ENCODE peak calls at places on chromosome 6, in four cellular contexts. One of them, this sample, is unnamed.

GRCh38 chr6:88616380-88616779 is 347.0 kb downstream of the RNGTT start:
- DNase-seq in thyroid gland: no peak
- DNase-seq in uterus: no peak
- DNase-seq in lower lobe of right lung: no peak
- DNase-seq in this sample: no peak

GRCh38 chr6:159866286-159867247 is 24.2 kb upstream of the MAS1 start:
- DNase-seq in thyroid gland: no peak
- DNase-seq in uterus: no peak
- DNase-seq in lower lobe of right lung: no peak
- DNase-seq in this sample: no peak

GRCh38 chr6:21121737-21122136 is 471.8 kb upstream of the SOX4 start:
- DNase-seq in thyroid gland: no peak
- DNase-seq in uterus: no peak
- DNase-seq in lower lobe of right lung: no peak
- DNase-seq in this sample: no peak

GRCh38 chr6:21885532-21886089 is 292.1 kb downstream of the SOX4 start:
- DNase-seq in thyroid gland: peak; percentile 3
- DNase-seq in uterus: peak; percentile 45
- DNase-seq in lower lobe of right lung: no peak
- DNase-seq in this sample: peak; percentile 22

GRCh38 chr6:139905404-139906052 is 531.1 kb upstream of the CITED2 start:
- DNase-seq in thyroid gland: no peak
- DNase-seq in uterus: no peak
- DNase-seq in lower lobe of right lung: no peak
- DNase-seq in this sample: no peak

GRCh38 chr6:123802697-123803455 is 789 bp upstream of the NKAIN2 start:
- DNase-seq in thyroid gland: peak; percentile 89
- DNase-seq in uterus: peak; percentile 23
- DNase-seq in lower lobe of right lung: peak; percentile 83
- DNase-seq in this sample: peak; percentile 82

GRCh38 chr6:83920017-83920416 is 60.5 kb downstream of the CYB5R4 start:
- DNase-seq in thyroid gland: no peak
- DNase-seq in uterus: no peak
- DNase-seq in lower lobe of right lung: no peak
- DNase-seq in this sample: no peak

GRCh38 chr6:118743744-118744143 is 92.4 kb upstream of the CEP85L start:
- DNase-seq in thyroid gland: no peak
- DNase-seq in uterus: no peak
- DNase-seq in lower lobe of right lung: no peak
- DNase-seq in this sample: no peak

GRCh38 chr6:155415953-155416352 is 39.7 kb downstream of the NOX3 start:
- DNase-seq in thyroid gland: no peak
- DNase-seq in uterus: no peak
- DNase-seq in lower lobe of right lung: no peak
- DNase-seq in this sample: no peak

GRCh38 chr6:29926081-29926794 is 16.1 kb upstream of the HLA-A start:
- DNase-seq in thyroid gland: no peak
- DNase-seq in uterus: peak; percentile 25
- DNase-seq in lower lobe of right lung: no peak
- DNase-seq in this sample: no peak

GRCh38 chr6:18266524-18266908 is 2.2 kb upstream of the DEK start:
- DNase-seq in thyroid gland: no peak
- DNase-seq in uterus: no peak
- DNase-seq in lower lobe of right lung: no peak
- DNase-seq in this sample: no peak

DNA sequence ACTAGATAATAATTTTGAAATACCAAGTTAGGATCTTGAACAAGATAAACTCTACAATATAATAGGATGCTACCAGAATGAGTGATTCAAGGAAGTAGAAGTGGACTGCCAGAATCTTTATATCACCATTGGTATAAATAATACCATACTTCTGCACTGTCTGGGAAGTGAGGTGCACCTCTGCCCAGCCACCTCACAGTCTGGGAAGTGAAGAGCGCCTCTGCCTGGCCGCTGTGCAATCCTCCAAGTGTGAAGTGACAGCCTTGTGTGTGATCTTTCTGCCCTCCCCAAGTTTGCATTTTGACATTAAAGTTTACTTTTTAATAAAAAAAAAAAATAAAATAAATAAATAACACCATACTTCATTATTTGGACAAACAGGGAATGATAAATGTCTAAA is 18.8 kb downstream of the LATS1 start:
- DNase-seq in thyroid gland: no peak
- DNase-seq in uterus: no peak
- DNase-seq in lower lobe of right lung: no peak
- DNase-seq in this sample: no peak
- TF ChIP-seq CTCF in thyroid gland: no peak
- TF ChIP-seq CTCF in uterus: no peak
- TF ChIP-seq CTCF in lower lobe of right lung: no peak
- TF ChIP-seq CTCF in this sample: no peak

DNA sequence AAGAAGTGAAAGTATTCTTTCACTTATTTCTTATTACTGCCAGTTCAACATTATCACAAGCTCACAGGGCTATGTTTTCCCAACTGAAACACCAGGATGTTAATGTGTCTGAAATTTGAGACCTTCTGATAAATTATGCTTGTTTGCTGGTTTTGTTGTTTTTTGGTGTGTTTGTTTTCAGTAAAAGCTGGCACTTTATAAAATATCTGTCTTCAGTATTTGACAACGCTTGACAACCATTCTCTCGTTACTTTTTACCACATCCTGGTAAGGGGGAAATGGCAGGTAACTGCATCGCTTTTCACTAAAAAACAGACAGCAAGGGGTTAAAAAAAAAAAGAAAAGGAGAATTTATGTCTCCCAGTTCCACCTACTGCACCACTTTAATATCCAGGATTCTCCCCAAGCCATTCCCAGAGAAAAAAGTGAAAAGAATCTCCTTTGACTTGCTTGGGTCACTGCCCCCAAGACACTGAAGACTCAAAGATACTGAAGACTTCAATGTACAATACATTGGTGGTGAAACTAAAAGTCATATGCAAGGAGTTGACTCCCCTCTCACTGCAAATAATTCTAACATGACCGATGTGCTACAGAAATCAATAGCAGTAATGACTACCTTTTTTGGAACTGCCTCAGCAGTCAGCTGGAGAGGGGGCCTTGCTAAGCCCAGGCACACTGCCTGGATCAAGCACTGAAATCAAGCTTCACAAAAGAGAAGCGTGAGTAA is 88.9 kb downstream of the HIVEP2 start:
- DNase-seq in thyroid gland: no peak
- DNase-seq in uterus: no peak
- DNase-seq in lower lobe of right lung: no peak
- DNase-seq in this sample: no peak
- H3K4me1 ChIP-seq in thyroid gland: no peaks in the 10 kb centered on the region
- H3K4me1 ChIP-seq in uterus: no peaks in the 10 kb centered on the region
- H3K4me1 ChIP-seq in lower lobe of right lung: peaks cover 16% of the 10 kb centered on the region
- H3K4me1 ChIP-seq in this sample: peaks cover 8% of the 10 kb centered on the region

DNA sequence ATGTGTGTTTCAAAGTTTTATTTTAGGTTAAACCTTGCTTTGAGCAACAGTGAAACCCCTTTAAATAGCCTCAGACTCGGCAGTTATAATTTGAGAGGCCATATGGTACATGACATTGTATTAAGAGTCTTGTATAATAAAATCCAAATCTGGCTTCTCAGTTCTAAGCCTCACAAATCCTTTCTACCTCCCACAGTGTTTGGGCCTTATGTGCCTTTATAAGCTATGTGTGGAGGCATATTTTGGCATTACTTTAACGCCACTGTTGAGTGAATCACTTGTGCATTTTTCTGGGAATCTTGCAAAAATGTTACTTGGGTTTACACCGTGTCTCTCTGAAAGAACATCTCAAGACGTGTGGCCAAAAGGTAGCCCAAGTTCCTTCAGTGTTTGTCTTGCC is 152.4 kb downstream of the COL9A1 start:
- DNase-seq in thyroid gland: no peak
- DNase-seq in uterus: no peak
- DNase-seq in lower lobe of right lung: no peak
- DNase-seq in this sample: no peak
- H3K4me3 ChIP-seq in thyroid gland: no peak overlapping the region
- H3K4me3 ChIP-seq in uterus: no peak overlapping the region
- H3K4me3 ChIP-seq in lower lobe of right lung: no peak overlapping the region
- H3K4me3 ChIP-seq in this sample: no peak overlapping the region

DNA sequence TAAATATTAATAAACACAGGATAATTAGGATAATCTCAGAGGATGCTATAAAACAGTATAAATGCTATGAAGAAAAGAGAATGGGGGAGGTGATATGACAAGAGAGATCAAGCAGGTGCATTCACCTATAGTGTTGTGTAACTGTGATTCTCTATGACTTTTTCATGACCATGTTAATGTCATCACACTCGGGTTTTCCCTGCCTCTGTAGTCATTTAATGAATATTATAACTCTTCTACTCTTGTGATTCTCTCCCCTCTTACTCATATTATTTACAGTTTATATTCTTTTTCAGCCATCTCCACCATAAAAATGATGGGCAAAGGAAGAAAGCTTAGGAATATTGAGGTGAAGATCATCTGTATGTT is 106.9 kb upstream of the SGK1 start:
- DNase-seq in thyroid gland: no peak
- DNase-seq in uterus: no peak
- DNase-seq in lower lobe of right lung: no peak
- DNase-seq in this sample: no peak
- TF ChIP-seq CTCF in thyroid gland: no peak
- TF ChIP-seq CTCF in uterus: no peak
- TF ChIP-seq CTCF in lower lobe of right lung: no peak
- TF ChIP-seq CTCF in this sample: no peak

GRCh38 chr6:52543262-52543661 is 33.6 kb downstream of the TRAM2 start:
- DNase-seq in thyroid gland: no peak
- DNase-seq in uterus: no peak
- DNase-seq in lower lobe of right lung: no peak
- DNase-seq in this sample: no peak
- H3K4me1 ChIP-seq in thyroid gland: peaks cover 12% of the 10 kb centered on the region
- H3K4me1 ChIP-seq in uterus: peaks cover 3% of the 10 kb centered on the region
- H3K4me1 ChIP-seq in lower lobe of right lung: peaks cover 68% of the 10 kb centered on the region
- H3K4me1 ChIP-seq in this sample: peaks cover 24% of the 10 kb centered on the region

GRCh38 chr6:1313364-1313754 is 1.5 kb downstream of the FOXQ1 start:
- DNase-seq in thyroid gland: peak; percentile 19
- DNase-seq in uterus: no peak
- DNase-seq in lower lobe of right lung: no peak
- DNase-seq in this sample: no peak

GRCh38 chr6:1315560-1316386 is 3.9 kb downstream of the FOXQ1 start:
- DNase-seq in thyroid gland: no peak
- DNase-seq in uterus: no peak
- DNase-seq in lower lobe of right lung: no peak
- DNase-seq in this sample: no peak

GRCh38 chr6:1313755-1314503 is 2.0 kb downstream of the FOXQ1 start:
- DNase-seq in thyroid gland: peak; percentile 74
- DNase-seq in uterus: no peak
- DNase-seq in lower lobe of right lung: peak; percentile 73
- DNase-seq in this sample: no peak

GRCh38 chr6:1315201-1315559 is 3.3 kb downstream of the FOXQ1 start:
- DNase-seq in thyroid gland: no peak
- DNase-seq in uterus: no peak
- DNase-seq in lower lobe of right lung: no peak
- DNase-seq in this sample: no peak

GRCh38 chr6:1314617-1315016 is 2.7 kb downstream of the FOXQ1 start:
- DNase-seq in thyroid gland: no peak
- DNase-seq in uterus: no peak
- DNase-seq in lower lobe of right lung: no peak
- DNase-seq in this sample: no peak
- H3K4me3 ChIP-seq in thyroid gland: no peak overlapping the region
- H3K4me3 ChIP-seq in uterus: no peak overlapping the region
- H3K4me3 ChIP-seq in lower lobe of right lung: peak overlapping the region; percentile 50
- H3K4me3 ChIP-seq in this sample: no peak overlapping the region

DNA sequence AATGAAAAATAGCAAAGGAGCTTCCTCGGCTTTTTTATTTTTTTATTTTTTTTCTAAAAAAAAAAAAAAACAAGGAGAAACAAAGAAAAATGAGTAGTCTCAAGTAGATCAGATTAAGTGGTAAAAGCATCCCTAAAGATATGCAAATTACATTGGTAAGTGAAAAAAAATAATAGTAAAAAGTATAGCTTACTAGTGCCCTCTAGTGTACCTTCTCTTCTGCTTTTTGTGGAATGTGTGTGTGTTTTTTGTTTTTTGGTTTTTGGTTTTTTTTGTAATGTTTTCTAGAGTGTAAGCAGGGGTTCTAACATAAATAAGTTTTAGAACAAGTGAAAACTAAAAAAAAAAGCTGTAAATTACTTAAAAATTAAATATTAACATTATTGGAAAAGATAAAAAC is 1062.0 kb downstream of the HACE1 start:
- DNase-seq in thyroid gland: no peak
- DNase-seq in uterus: no peak
- DNase-seq in lower lobe of right lung: no peak
- DNase-seq in this sample: no peak
- TF ChIP-seq CTCF in thyroid gland: no peak
- TF ChIP-seq CTCF in uterus: no peak
- TF ChIP-seq CTCF in lower lobe of right lung: peak; percentile 33
- TF ChIP-seq CTCF in this sample: no peak

GRCh38 chr6:34389034-34389433 is 3.4 kb downstream of the NUDT3 start:
- DNase-seq in thyroid gland: no peak
- DNase-seq in uterus: no peak
- DNase-seq in lower lobe of right lung: no peak
- DNase-seq in this sample: no peak

GRCh38 chr6:34390531-34391013 is 1.9 kb downstream of the NUDT3 start:
- DNase-seq in thyroid gland: no peak
- DNase-seq in uterus: no peak
- DNase-seq in lower lobe of right lung: no peak
- DNase-seq in this sample: no peak

GRCh38 chr6:34392497-34393190 is at the start of gene NUDT3:
- DNase-seq in thyroid gland: peak; percentile 97
- DNase-seq in uterus: peak; percentile 94
- DNase-seq in lower lobe of right lung: peak; percentile 97
- DNase-seq in this sample: peak; percentile 97

GRCh38 chr6:34391711-34392496 is 565 bp downstream of the NUDT3 start:
- DNase-seq in thyroid gland: peak; percentile 64
- DNase-seq in uterus: peak; percentile 40
- DNase-seq in lower lobe of right lung: peak; percentile 79
- DNase-seq in this sample: peak; percentile 64

DNA sequence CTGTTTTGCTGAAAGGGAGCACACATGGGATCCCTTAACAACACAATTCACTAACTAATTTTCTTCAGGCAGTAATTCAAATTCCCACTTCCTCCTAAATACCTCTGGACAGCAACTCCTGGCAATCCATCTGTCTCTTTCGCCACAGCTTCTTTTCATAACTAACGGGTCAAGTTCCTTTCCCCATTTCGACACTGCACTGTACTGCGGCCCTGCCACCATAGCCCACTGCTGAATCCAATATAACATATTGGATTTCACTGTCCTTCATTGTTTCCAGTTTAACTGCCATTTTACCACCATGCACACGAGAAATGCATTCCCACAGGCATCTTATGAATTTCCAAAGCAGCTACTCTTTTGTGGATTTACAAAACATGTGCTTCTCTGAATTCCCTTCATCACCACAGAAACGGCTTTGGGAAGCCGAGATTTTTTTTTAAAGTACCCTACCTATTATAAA is 1.4 kb downstream of the NUDT3 start:
- DNase-seq in thyroid gland: peak; percentile 13
- DNase-seq in uterus: peak; percentile 46
- DNase-seq in lower lobe of right lung: no peak
- DNase-seq in this sample: peak; percentile 62
- H3K4me1 ChIP-seq in thyroid gland: peaks cover 11% of the 10 kb centered on the region
- H3K4me1 ChIP-seq in uterus: no peaks in the 10 kb centered on the region
- H3K4me1 ChIP-seq in lower lobe of right lung: peaks cover 47% of the 10 kb centered on the region
- H3K4me1 ChIP-seq in this sample: peaks cover 8% of the 10 kb centered on the region